ENCODE peak calls at places on chromosome 17, in four cellular contexts. V is right lobe of liver, X is psoas muscle, D is IMR-90. A is an unnamed sample. For H3K4me1, the result is how much of the 10 kb centered on the place peaks cover.

GRCh38 chr17:44655983-44656700 is at the start of gene MEIOC:
- DNase-seq in X (no peak), D (peak), V (no peak), A (peak)

GRCh38 chr17:80425835-80426426 is 11.0 kb downstream of the ENDOV start:
- DNase-seq in X (no peak), D (no peak), V (no peak), A (no peak)

GRCh38 chr17:32484041-32484461 is 2.7 kb upstream of the CDK5R1 start:
- DNase-seq in X (no peak), D (no peak), V (no peak), A (no peak)

GRCh38 chr17:58492238-58493121 is 4.3 kb upstream of the HSF5 start:
- DNase-seq in V (no peak), X (no peak), D (no peak), A (no peak)

GRCh38 chr17:58270476-58271290 is 10.1 kb downstream of the MPO start:
- DNase-seq in X (no peak), D (no peak), V (no peak), A (no peak)

GRCh38 chr17:33234930-33235685 is 58.0 kb downstream of the ASIC2 start:
- DNase-seq in X (peak), V (peak), D (peak), A (no peak)

GRCh38 chr17:1644493-1645206 is 882 bp downstream of the SCARF1 start:
- DNase-seq in X (no peak), V (no peak), D (peak), A (no peak)

GRCh38 chr17:82929676-82930042 is 89.8 kb upstream of the ZNF750 start:
- DNase-seq in X (peak), V (no peak), D (no peak), A (no peak)

GRCh38 chr17:21505819-21506815 is 130.0 kb downstream of the KCNJ12 start:
- DNase-seq in V (no peak), D (no peak), X (no peak), A (no peak)

GRCh38 chr17:4366312-4367063 is at the start of gene UBE2G1:
- DNase-seq in D (peak), V (peak), X (peak), A (peak)

GRCh38 chr17:4365628-4366311 is 705 bp downstream of the UBE2G1 start:
- DNase-seq in D (no peak), V (peak), X (peak), A (no peak)

GRCh38 chr17:4362141-4362540 is 4.3 kb downstream of the UBE2G1 start:
- DNase-seq in X (no peak), D (no peak), V (no peak), A (no peak)

GRCh38 chr17:4365103-4365627 is 1.3 kb downstream of the UBE2G1 start:
- DNase-seq in V (peak), X (peak), D (peak), A (peak)

GRCh38 chr17:4364622-4365041 is 1.8 kb downstream of the UBE2G1 start:
- DNase-seq in X (peak), V (peak), D (no peak), A (no peak)
- H3K4me1 ChIP-seq in X (under half), V (under half), D (under half), A (under half)

GRCh38 chr17:12047977-12048376 is 27.3 kb downstream of the MAP2K4 start:
- DNase-seq in X (no peak), D (no peak), V (no peak), A (no peak)
- H3K4me1 ChIP-seq in X (under half), D (under half), V (under half), A (under half)

DNA sequence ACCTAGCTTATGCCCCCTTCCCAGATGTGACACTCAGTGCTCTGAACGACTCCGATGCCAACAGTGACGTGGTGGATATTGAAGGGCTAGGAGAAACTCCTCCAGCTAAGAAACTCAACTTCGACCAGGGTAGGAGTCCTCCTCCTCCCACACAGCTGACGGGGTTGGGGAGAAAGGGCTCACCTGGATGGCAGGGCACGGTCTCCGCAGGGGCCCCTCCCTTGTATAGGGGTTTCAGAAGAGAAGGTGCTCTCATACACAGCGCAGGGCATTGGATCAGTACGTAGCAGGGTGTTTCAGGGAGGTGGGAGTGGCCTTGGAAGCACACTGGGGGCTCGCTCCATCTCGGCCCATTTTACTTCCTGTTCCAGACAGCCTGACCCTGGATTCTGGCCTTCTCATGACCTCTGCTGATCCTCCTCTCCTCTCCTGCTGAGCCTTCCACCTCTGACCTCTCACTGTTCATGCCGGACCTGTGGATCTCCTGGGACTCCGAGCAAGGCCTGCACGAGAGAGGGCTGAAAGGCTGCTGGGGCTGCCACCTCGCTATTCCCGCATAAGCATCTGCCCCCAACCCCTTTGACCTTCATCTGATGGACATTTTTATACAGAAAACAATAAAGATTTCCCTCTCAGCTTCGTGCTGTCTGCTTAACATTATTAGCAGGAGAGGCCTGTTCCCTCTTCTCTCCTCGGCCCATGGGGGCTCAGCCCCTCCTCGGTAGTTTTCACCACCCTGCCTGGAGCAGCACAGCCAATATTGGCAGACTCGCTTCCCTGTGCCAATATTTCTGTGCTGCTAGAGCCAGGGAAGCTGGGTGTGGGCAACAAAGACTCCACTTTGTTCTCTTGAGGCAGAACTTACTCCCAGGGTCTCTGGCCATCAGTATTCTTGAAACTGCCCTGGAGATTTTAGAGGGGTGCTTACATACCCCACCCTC is 4.7 kb downstream of the RNASEK start:
- DNase-seq in D (no peak), V (no peak), X (no peak), A (no peak)
- H3K4me1 ChIP-seq in D (under half), V (under half), X (under half), A (under half)

GRCh38 chr17:78884876-78885667 is 17.9 kb downstream of the CEP295NL start:
- DNase-seq in X (no peak), V (no peak), D (no peak), A (no peak)
- H3K4me1 ChIP-seq in X (under half), V (under half), D (under half), A (under half)